ENCODE peak calls at places on chromosomes 1 and 21, in five cellular contexts. One of them, this sample, is unnamed.

GRCh38 chr1:5704785-5705514 is 287.3 kb downstream of the NPHP4 start:
- DNase-seq in stimulated activated naive B cell treated with anti-CD40 and anti-IgM and Interleukin-4, amounts not matched to agents 10 μg/mL and 1 μg/mL and 100 μg/mL, for 72 hours: no peak
- DNase-seq in NCI-H345: peak; percentile 19
- DNase-seq in hippocampal formation: no peak
- DNase-seq in RPMI8226: no peak
- DNase-seq in this sample: no peak

GRCh38 chr1:214445201-214445600 is 106.2 kb downstream of the PTPN14 start:
- DNase-seq in stimulated activated naive B cell treated with anti-CD40 and anti-IgM and Interleukin-4, amounts not matched to agents 10 μg/mL and 1 μg/mL and 100 μg/mL, for 72 hours: no peak
- DNase-seq in NCI-H345: no peak
- DNase-seq in hippocampal formation: no peak
- DNase-seq in RPMI8226: no peak
- DNase-seq in this sample: no peak

GRCh38 chr1:223341111-223341510 is 22.9 kb downstream of the SUSD4 start:
- DNase-seq in stimulated activated naive B cell treated with anti-CD40 and anti-IgM and Interleukin-4, amounts not matched to agents 10 μg/mL and 1 μg/mL and 100 μg/mL, for 72 hours: no peak
- DNase-seq in NCI-H345: no peak
- DNase-seq in hippocampal formation: no peak
- DNase-seq in RPMI8226: peak; percentile 33
- DNase-seq in this sample: no peak

GRCh38 chr1:63601463-63601862 is 8.3 kb downstream of the PGM1 start:
- DNase-seq in stimulated activated naive B cell treated with anti-CD40 and anti-IgM and Interleukin-4, amounts not matched to agents 10 μg/mL and 1 μg/mL and 100 μg/mL, for 72 hours: no peak
- DNase-seq in NCI-H345: no peak
- DNase-seq in hippocampal formation: no peak
- DNase-seq in RPMI8226: no peak
- DNase-seq in this sample: no peak

GRCh38 chr1:203675596-203676347 is 49.1 kb downstream of the ATP2B4 start:
- DNase-seq in stimulated activated naive B cell treated with anti-CD40 and anti-IgM and Interleukin-4, amounts not matched to agents 10 μg/mL and 1 μg/mL and 100 μg/mL, for 72 hours: no peak
- DNase-seq in NCI-H345: no peak
- DNase-seq in hippocampal formation: no peak
- DNase-seq in RPMI8226: no peak
- DNase-seq in this sample: peak; percentile 63

GRCh38 chr1:59169703-59170102 is 127.2 kb upstream of the FGGY start:
- DNase-seq in stimulated activated naive B cell treated with anti-CD40 and anti-IgM and Interleukin-4, amounts not matched to agents 10 μg/mL and 1 μg/mL and 100 μg/mL, for 72 hours: no peak
- DNase-seq in NCI-H345: no peak
- DNase-seq in hippocampal formation: no peak
- DNase-seq in RPMI8226: no peak
- DNase-seq in this sample: no peak

GRCh38 chr1:19425643-19426245 is 59.6 kb downstream of the CAPZB start:
- DNase-seq in stimulated activated naive B cell treated with anti-CD40 and anti-IgM and Interleukin-4, amounts not matched to agents 10 μg/mL and 1 μg/mL and 100 μg/mL, for 72 hours: no peak
- DNase-seq in NCI-H345: peak; percentile 18
- DNase-seq in hippocampal formation: no peak
- DNase-seq in RPMI8226: no peak
- DNase-seq in this sample: no peak

GRCh38 chr21:45856422-45856821 is 125.1 kb upstream of the COL6A1 start:
- DNase-seq in stimulated activated naive B cell treated with anti-CD40 and anti-IgM and Interleukin-4, amounts not matched to agents 10 μg/mL and 1 μg/mL and 100 μg/mL, for 72 hours: no peak
- DNase-seq in NCI-H345: no peak
- DNase-seq in hippocampal formation: no peak
- DNase-seq in RPMI8226: no peak
- DNase-seq in this sample: no peak

GRCh38 chr21:26920055-26920454 is 46.8 kb downstream of the ADAMTS5 start:
- DNase-seq in stimulated activated naive B cell treated with anti-CD40 and anti-IgM and Interleukin-4, amounts not matched to agents 10 μg/mL and 1 μg/mL and 100 μg/mL, for 72 hours: no peak
- DNase-seq in NCI-H345: no peak
- DNase-seq in hippocampal formation: no peak
- DNase-seq in RPMI8226: no peak
- DNase-seq in this sample: no peak

GRCh38 chr1:182143825-182144661 is 82.5 kb upstream of the ZNF648 start:
- DNase-seq in stimulated activated naive B cell treated with anti-CD40 and anti-IgM and Interleukin-4, amounts not matched to agents 10 μg/mL and 1 μg/mL and 100 μg/mL, for 72 hours: no peak
- DNase-seq in NCI-H345: peak; percentile 27
- DNase-seq in hippocampal formation: peak; percentile 70
- DNase-seq in RPMI8226: peak; percentile 67
- DNase-seq in this sample: peak; percentile 42

GRCh38 chr1:203512830-203513578 is 19.1 kb downstream of the OPTC start:
- DNase-seq in stimulated activated naive B cell treated with anti-CD40 and anti-IgM and Interleukin-4, amounts not matched to agents 10 μg/mL and 1 μg/mL and 100 μg/mL, for 72 hours: peak; percentile 63
- DNase-seq in NCI-H345: no peak
- DNase-seq in hippocampal formation: no peak
- DNase-seq in RPMI8226: no peak
- DNase-seq in this sample: no peak

GRCh38 chr1:8090241-8090702 is 64.2 kb upstream of the ERRFI1 start:
- DNase-seq in stimulated activated naive B cell treated with anti-CD40 and anti-IgM and Interleukin-4, amounts not matched to agents 10 μg/mL and 1 μg/mL and 100 μg/mL, for 72 hours: no peak
- DNase-seq in NCI-H345: no peak
- DNase-seq in hippocampal formation: no peak
- DNase-seq in RPMI8226: no peak
- DNase-seq in this sample: no peak

GRCh38 chr1:228987736-228988506 is 252.6 kb downstream of the RHOU start:
- DNase-seq in stimulated activated naive B cell treated with anti-CD40 and anti-IgM and Interleukin-4, amounts not matched to agents 10 μg/mL and 1 μg/mL and 100 μg/mL, for 72 hours: no peak
- DNase-seq in NCI-H345: no peak
- DNase-seq in hippocampal formation: no peak
- DNase-seq in RPMI8226: no peak
- DNase-seq in this sample: no peak

GRCh38 chr1:209073879-209074278 is 509.6 kb upstream of the CAMK1G start:
- DNase-seq in stimulated activated naive B cell treated with anti-CD40 and anti-IgM and Interleukin-4, amounts not matched to agents 10 μg/mL and 1 μg/mL and 100 μg/mL, for 72 hours: no peak
- DNase-seq in NCI-H345: no peak
- DNase-seq in hippocampal formation: no peak
- DNase-seq in RPMI8226: no peak
- DNase-seq in this sample: no peak